ENCODE peak calls at places on chromosomes 5 and 9, in four cellular contexts. C is WTC11, R is K562, M is HepG2. A is an unnamed sample.

GRCh38 chr5:72624641-72625236 is 117.5 kb upstream of the ZNF366 start:
- DNase-seq in C (no peak), R (no peak), M (no peak), A (no peak)

GRCh38 chr9:3467593-3468219 is 58.1 kb downstream of the RFX3 start:
- DNase-seq in C (peak), R (peak), M (peak), A (peak)

GRCh38 chr5:120405923-120406322 is 58.2 kb upstream of the PRR16 start:
- DNase-seq in C (no peak), R (no peak), M (no peak), A (no peak)

GRCh38 chr5:37812365-37812764 is 27.5 kb downstream of the GDNF start:
- DNase-seq in C (no peak), R (peak), M (no peak), A (no peak)

GRCh38 chr5:51389582-51390463 is 6.6 kb downstream of the ISL1 start:
- DNase-seq in C (peak), R (no peak), M (no peak), A (no peak)

GRCh38 chr9:123225995-123226394 is 42.4 kb downstream of the STRBP start:
- DNase-seq in C (no peak), R (no peak), M (no peak), A (no peak)

GRCh38 chr9:88433583-88434240 is 45.5 kb downstream of the SPIN1 start:
- DNase-seq in C (no peak), R (no peak), M (no peak), A (no peak)

GRCh38 chr9:13013976-13014375 is 239.2 kb downstream of the LURAP1L start:
- DNase-seq in C (no peak), R (no peak), M (no peak), A (no peak)

GRCh38 chr9:11366585-11367129 is 753.9 kb upstream of the PTPRD start:
- DNase-seq in C (no peak), R (no peak), M (no peak), A (no peak)

GRCh38 chr5:9932770-9933169 is 302.6 kb upstream of the TAS2R1 start:
- DNase-seq in C (no peak), R (no peak), M (no peak), A (no peak)

GRCh38 chr5:78361226-78361993 is 993 bp downstream of the SCAMP1 start:
- DNase-seq in C (no peak), R (peak), M (peak), A (peak)

GRCh38 chr5:1815071-1815786 is 14.0 kb downstream of the NDUFS6 start:
- DNase-seq in C (no peak), R (no peak), M (no peak), A (no peak)

GRCh38 chr5:43674536-43674935 is 71.6 kb downstream of the NNT start:
- DNase-seq in C (no peak), R (no peak), M (no peak), A (no peak)

GRCh38 chr5:10513501-10514442 is 50.1 kb upstream of the ANKRD33B start:
- DNase-seq in C (peak), R (no peak), M (no peak), A (no peak)

GRCh38 chr9:37705787-37706186 is 47.8 kb upstream of the TRMT10B start:
- DNase-seq in C (no peak), R (no peak), M (no peak), A (no peak)

GRCh38 chr9:14433841-14434511 is 120.0 kb upstream of the NFIB start:
- DNase-seq in C (no peak), R (no peak), M (peak), A (peak)

GRCh38 chr5:67287795-67288194 is 91.2 kb upstream of the CD180 start:
- DNase-seq in C (no peak), R (no peak), M (no peak), A (no peak)

GRCh38 chr5:17441351-17441750 is 56.7 kb upstream of the TAF11L2 start:
- DNase-seq in C (no peak), R (no peak), M (no peak), A (no peak)

GRCh38 chr9:70263421-70263820 is 4.6 kb downstream of the SMC5 start:
- DNase-seq in C (no peak), R (no peak), M (no peak), A (no peak)

GRCh38 chr5:2110137-2110933 is 227.6 kb upstream of the IRX4 start:
- DNase-seq in C (no peak), R (no peak), M (no peak), A (no peak)

GRCh38 chr9:121598167-121599000 is 53.0 kb upstream of the DAB2IP start:
- DNase-seq in C (peak), R (no peak), M (no peak), A (peak)

DNA sequence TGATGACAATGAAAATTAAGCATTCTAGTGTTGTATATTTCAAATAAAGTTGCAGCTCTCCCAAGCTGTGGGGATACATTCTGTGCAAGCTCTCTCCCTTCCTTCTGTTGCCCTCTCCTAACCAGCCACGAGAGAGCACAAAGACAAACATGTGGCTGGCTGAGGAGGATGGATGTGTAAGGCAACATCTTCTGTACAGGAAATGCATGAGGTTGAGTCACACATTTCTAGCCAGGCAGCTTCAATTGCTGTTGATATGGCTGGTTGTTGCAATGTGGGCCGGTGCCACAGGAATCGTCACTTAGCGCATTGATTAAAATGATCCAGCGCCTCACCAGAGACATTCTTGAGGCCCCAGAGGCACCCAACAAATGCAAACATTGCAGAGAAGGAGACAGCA is 207.1 kb downstream of the ICE1 start:
- DNase-seq in C (no peak), R (no peak), M (no peak), A (no peak)
- TF ChIP-seq ELF4 in C (no peak), R (no peak), M (no peak), A (no peak)

GRCh38 chr5:55853271-55853670 is 2.1 kb downstream of the IL31RA start:
- DNase-seq in C (no peak), R (no peak), M (no peak), A (no peak)
- TF ChIP-seq ELF4 in C (no peak), R (no peak), M (no peak), A (no peak)

GRCh38 chr5:137618476-137618875 is 117.4 kb downstream of the KLHL3 start:
- DNase-seq in C (no peak), R (no peak), M (no peak), A (no peak)

GRCh38 chr5:137621306-137621705 is 114.6 kb downstream of the KLHL3 start:
- DNase-seq in C (no peak), R (no peak), M (no peak), A (no peak)

GRCh38 chr5:137617806-137618205 is 118.1 kb downstream of the KLHL3 start:
- DNase-seq in C (no peak), R (no peak), M (no peak), A (no peak)

GRCh38 chr5:137621861-137622823 is 113.7 kb downstream of the KLHL3 start:
- DNase-seq in C (no peak), R (no peak), M (no peak), A (no peak)

DNA sequence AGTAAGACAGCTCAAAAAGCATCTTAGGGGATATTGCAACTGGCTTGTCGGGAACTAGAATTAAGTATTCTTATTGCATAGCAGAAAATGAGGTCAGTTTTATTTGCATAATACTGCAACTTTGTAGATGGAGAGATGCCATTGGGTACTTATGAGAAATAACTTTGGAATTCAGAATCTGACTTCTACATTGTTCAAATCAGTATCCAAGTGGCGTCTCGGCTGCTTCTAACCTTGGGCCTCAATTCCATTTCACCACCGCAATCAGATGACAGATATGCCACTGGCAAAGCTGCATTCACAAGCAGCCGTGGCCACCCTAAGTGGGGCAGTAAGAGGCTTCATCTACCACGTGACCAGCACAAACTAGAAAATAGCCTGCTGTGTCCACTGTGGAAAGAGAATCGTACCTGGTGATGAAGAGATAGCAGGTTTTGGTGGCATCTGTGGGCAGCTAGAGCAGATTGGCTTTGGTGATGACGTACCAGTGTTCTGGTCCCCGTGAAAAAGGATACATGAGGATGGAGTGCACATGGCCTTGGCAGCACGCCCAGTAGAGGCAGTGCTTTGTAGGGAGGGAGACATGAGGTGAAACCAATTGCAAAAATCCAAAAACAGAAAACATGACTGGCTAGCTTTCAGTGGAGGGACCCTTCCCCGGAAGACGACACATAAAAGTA is 116.6 kb downstream of the KLHL3 start:
- DNase-seq in C (no peak), R (no peak), M (no peak), A (no peak)
- TF ChIP-seq ELF4 in C (no peak), R (no peak), M (no peak), A (no peak)

GRCh38 chr9:16417749-16418148 is 452.7 kb downstream of the BNC2 start:
- DNase-seq in C (no peak), R (no peak), M (no peak), A (no peak)

GRCh38 chr9:16419124-16419523 is 451.3 kb downstream of the BNC2 start:
- DNase-seq in C (no peak), R (no peak), M (no peak), A (no peak)

GRCh38 chr9:16414451-16414850 is 456.0 kb downstream of the BNC2 start:
- DNase-seq in C (no peak), R (no peak), M (no peak), A (no peak)

GRCh38 chr9:16413509-16414016 is 456.9 kb downstream of the BNC2 start:
- DNase-seq in C (no peak), R (no peak), M (peak), A (no peak)

GRCh38 chr9:16417101-16417500 is 453.4 kb downstream of the BNC2 start:
- DNase-seq in C (no peak), R (no peak), M (no peak), A (no peak)
- TF ChIP-seq ELF4 in C (no peak), R (no peak), M (no peak), A (no peak)

GRCh38 chr5:4661326-4661725 is 478.8 kb upstream of the ADAMTS16 start:
- DNase-seq in C (no peak), R (no peak), M (no peak), A (no peak)
- TF ChIP-seq ELF4 in C (no peak), R (no peak), M (no peak), A (no peak)